ENCODE peak calls at places on chromosomes 7 and 10, in seven cellular contexts. V is iris pigment epithelial cell; B is activated effector memory CD4-positive, alpha-beta T cell treated with Interleukin-2 at 50 U/mL for 16 hours; I is midbrain; P is hepatic stellate cell; O is LoVo; Y is activated T-cell treated with anti-CD3 and anti-CD28 coated beads for 1 hour. X is an unnamed sample.

GRCh38 chr10:1540144-1540543 is 197.2 kb downstream of the ADARB2 start:
- DNase-seq in V (no peak), B (no peak), I (no peak), P (no peak), O (no peak), Y (no peak), X (no peak)

GRCh38 chr7:82343-83155 is 109.8 kb upstream of the FAM20C start:
- DNase-seq in V (no peak), B (no peak), I (no peak), P (no peak), O (no peak), Y (no peak), X (no peak)

GRCh38 chr10:15252396-15252795 is 83.9 kb upstream of the NMT2 start:
- DNase-seq in V (no peak), B (no peak), I (no peak), P (no peak), O (no peak), Y (no peak), X (no peak)

GRCh38 chr7:154568346-154568745 is 434.6 kb downstream of the PAXIP1 start:
- DNase-seq in V (no peak), B (no peak), I (peak), P (no peak), O (no peak), Y (no peak), X (no peak)

GRCh38 chr7:79714081-79714480 is 260.6 kb upstream of the MAGI2 start:
- DNase-seq in V (no peak), B (no peak), I (no peak), P (no peak), O (no peak), Y (no peak), X (no peak)

GRCh38 chr7:131225619-131226101 is 102.0 kb upstream of the MKLN1 start:
- DNase-seq in V (peak), B (no peak), I (peak), P (no peak), O (peak), Y (no peak), X (no peak)

GRCh38 chr7:90216080-90216674 is 4.6 kb downstream of the STEAP2 start:
- DNase-seq in V (no peak), B (no peak), I (no peak), P (no peak), O (no peak), Y (no peak), X (no peak)

GRCh38 chr10:127195041-127195506 is 1.3 kb downstream of the INSYN2A start:
- DNase-seq in V (peak), B (no peak), I (no peak), P (peak), O (no peak), Y (no peak), X (no peak)

GRCh38 chr7:129702316-129702715 is 90.8 kb downstream of the NRF1 start:
- DNase-seq in V (peak), B (no peak), I (no peak), P (peak), O (no peak), Y (no peak), X (no peak)

GRCh38 chr7:114589436-114589835 is 174.8 kb downstream of the FOXP2 start:
- DNase-seq in V (no peak), B (no peak), I (no peak), P (no peak), O (no peak), Y (no peak), X (no peak)

GRCh38 chr10:120387326-120387725 is 69.7 kb upstream of the PLPP4 start:
- DNase-seq in V (peak), B (no peak), I (no peak), P (peak), O (no peak), Y (no peak), X (no peak)

GRCh38 chr10:124122211-124122610 is 28.8 kb upstream of the CHST15 start:
- DNase-seq in V (no peak), B (no peak), I (no peak), P (no peak), O (no peak), Y (no peak), X (no peak)

GRCh38 chr7:10618934-10619333 is 354.7 kb upstream of the PHF14 start:
- DNase-seq in V (no peak), B (no peak), I (no peak), P (no peak), O (no peak), Y (no peak), X (no peak)

GRCh38 chr7:139660317-139661042 is 117.3 kb downstream of the HIPK2 start:
- DNase-seq in V (no peak), B (no peak), I (no peak), P (no peak), O (peak), Y (no peak), X (no peak)

GRCh38 chr7:27883726-27884125 is 143.8 kb downstream of the TAX1BP1 start:
- DNase-seq in V (peak), B (no peak), I (no peak), P (no peak), O (no peak), Y (no peak), X (no peak)

GRCh38 chr7:37032258-37032601 is 307.9 kb upstream of the AOAH start:
- DNase-seq in V (no peak), B (no peak), I (no peak), P (no peak), O (no peak), Y (no peak), X (no peak)

GRCh38 chr10:34854147-34854601 is 39.1 kb upstream of the PARD3 start:
- DNase-seq in V (peak), B (no peak), I (peak), P (peak), O (no peak), Y (no peak), X (no peak)

GRCh38 chr7:36391436-36392198 is 2.0 kb downstream of the ANLN start:
- DNase-seq in V (no peak), B (no peak), I (no peak), P (no peak), O (no peak), Y (no peak), X (no peak)

GRCh38 chr7:143931739-143932138 is 3.3 kb upstream of the OR2F2 start:
- DNase-seq in V (peak), B (no peak), I (no peak), P (no peak), O (no peak), Y (no peak), X (no peak)

GRCh38 chr7:17680943-17681351 is 259.3 kb downstream of the SNX13 start:
- DNase-seq in V (peak), B (no peak), I (peak), P (no peak), O (no peak), Y (no peak), X (no peak)

GRCh38 chr7:151755131-151755787 is 121.7 kb downstream of the PRKAG2 start:
- DNase-seq in V (peak), B (no peak), I (no peak), P (peak), O (no peak), Y (no peak), X (no peak)

GRCh38 chr10:111875760-111876159 is 307.8 kb downstream of the GPAM start:
- DNase-seq in V (peak), B (no peak), I (no peak), P (no peak), O (no peak), Y (no peak), X (no peak)

GRCh38 chr10:80459047-80459865 is 5.1 kb downstream of the TSPAN14 start:
- DNase-seq in V (peak), B (peak), I (no peak), P (peak), O (peak), Y (peak), X (peak)

GRCh38 chr10:35426657-35427056 is 90.3 kb downstream of the CCNY start:
- DNase-seq in V (no peak), B (no peak), I (peak), P (no peak), O (no peak), Y (no peak), X (no peak)

GRCh38 chr7:22565315-22565811 is 65.4 kb upstream of the STEAP1B start:
- DNase-seq in V (peak), B (no peak), I (no peak), P (no peak), O (no peak), Y (no peak), X (no peak)

GRCh38 chr10:53075469-53075868 is 302.9 kb upstream of the MBL2 start:
- DNase-seq in V (no peak), B (no peak), I (no peak), P (no peak), O (no peak), Y (no peak), X (no peak)

GRCh38 chr10:123429631-123430257 is 236.4 kb upstream of the GPR26 start:
- DNase-seq in V (no peak), B (no peak), I (no peak), P (no peak), O (no peak), Y (no peak), X (no peak)

GRCh38 chr10:122617476-122618270 is 57.1 kb downstream of the DMBT1 start:
- DNase-seq in V (no peak), B (no peak), I (no peak), P (no peak), O (no peak), Y (no peak), X (no peak)

GRCh38 chr10:123637326-123637880 is 28.8 kb upstream of the GPR26 start:
- DNase-seq in V (no peak), B (no peak), I (no peak), P (no peak), O (no peak), Y (no peak), X (no peak)

GRCh38 chr10:26374426-26374825 is 63.7 kb upstream of the APBB1IP start:
- DNase-seq in V (no peak), B (no peak), I (peak), P (no peak), O (no peak), Y (no peak), X (no peak)

GRCh38 chr7:24462984-24463383 is 110.3 kb upstream of the PALS2 start:
- DNase-seq in V (no peak), B (no peak), I (no peak), P (no peak), O (no peak), Y (no peak), X (no peak)

GRCh38 chr7:29968683-29969457 is 20.7 kb downstream of the SCRN1 start:
- DNase-seq in V (peak), B (no peak), I (peak), P (no peak), O (no peak), Y (no peak), X (no peak)

GRCh38 chr7:5445991-5446594 is 22.5 kb upstream of the TNRC18 start:
- DNase-seq in V (no peak), B (no peak), I (no peak), P (no peak), O (no peak), Y (no peak), X (no peak)

X was measured in T-helper 22 cell.